ENCODE peak calls at places on chromosomes 5 and 9, in seven cellular contexts. J is neural crest cell, P is RPMI7951, K is iPS-NIHi11, G is non-pigmented ciliary epithelial cell, Z is HepG2, I is body of pancreas. U is an unnamed sample.

GRCh38 chr5:110853267-110853666 is 114.5 kb downstream of the SLC25A46 start:
- DNase-seq in I (no peak), J (no peak), P (no peak), G (no peak), K (no peak), Z (no peak), U (no peak)

GRCh38 chr5:158390556-158390955 is 531.6 kb upstream of the CLINT1 start:
- DNase-seq in J (no peak), Z (no peak), K (no peak), G (peak), P (peak), I (no peak), U (no peak)

GRCh38 chr5:135073771-135074345 is 39.8 kb upstream of the PITX1 start:
- DNase-seq in K (no peak), P (peak), I (no peak), Z (no peak), G (no peak), J (no peak), U (no peak)

GRCh38 chr9:129910628-129911567 is 75.6 kb downstream of the USP20 start:
- DNase-seq in Z (no peak), J (no peak), P (peak), I (no peak), G (peak), K (no peak), U (no peak)

GRCh38 chr9:104075801-104076753 is 18.0 kb upstream of the SMC2 start:
- DNase-seq in G (no peak), K (no peak), Z (no peak), J (no peak), I (no peak), P (no peak), U (no peak)

GRCh38 chr9:121798941-121799340 is 147.5 kb downstream of the DAB2IP start:
- DNase-seq in G (no peak), K (no peak), I (no peak), Z (no peak), J (no peak), P (no peak), U (no peak)

GRCh38 chr9:27870404-27870803 is 297.1 kb upstream of the C9orf72 start:
- DNase-seq in J (no peak), I (no peak), P (no peak), G (peak), Z (peak), K (no peak), U (no peak)

GRCh38 chr5:34022131-34022705 is 14.4 kb upstream of the AMACR start:
- DNase-seq in Z (no peak), J (no peak), P (peak), K (no peak), G (no peak), I (no peak), U (no peak)

GRCh38 chr5:43802119-43802518 is 199.1 kb downstream of the NNT start:
- DNase-seq in J (no peak), G (no peak), I (no peak), P (peak), K (no peak), Z (no peak), U (no peak)

GRCh38 chr5:50476549-50476948 is 35.5 kb upstream of the EMB start:
- DNase-seq in I (no peak), P (no peak), K (no peak), J (no peak), G (no peak), Z (no peak), U (no peak)

U was measured in left colon.